ENCODE peak calls at places on chromosomes 5 and 9, in nine cellular contexts. J, O, N, L, T, E, W, K and Y are unnamed samples.

GRCh38 chr9:76603448-76603895 is 144.5 kb downstream of the GCNT1 start:
- DNase-seq in J (no peak), O (no peak), N (no peak), L (no peak), T (no peak), E (no peak), W (no peak), K (no peak), Y (no peak)

GRCh38 chr9:127647451-127647850 is 35.4 kb downstream of the STXBP1 start:
- DNase-seq in J (no peak), O (no peak), N (no peak), L (no peak), T (no peak), E (no peak), W (no peak), K (no peak), Y (no peak)

GRCh38 chr5:104184264-104184663 is 621.7 kb upstream of the NUDT12 start:
- DNase-seq in J (no peak), O (no peak), N (no peak), L (no peak), T (no peak), E (no peak), W (no peak), K (no peak), Y (no peak)

GRCh38 chr5:131998431-131999040 is 12.9 kb downstream of the ACSL6 start:
- DNase-seq in J (no peak), O (no peak), N (no peak), L (no peak), T (no peak), E (no peak), W (no peak), K (no peak), Y (no peak)

GRCh38 chr9:37037137-37037743 is 3.2 kb upstream of the PAX5 start:
- DNase-seq in J (no peak), O (no peak), N (no peak), L (no peak), T (no peak), E (no peak), W (no peak), K (no peak), Y (peak)

GRCh38 chr9:106339882-106340281 is 523.1 kb upstream of the ZNF462 start:
- DNase-seq in J (no peak), O (no peak), N (no peak), L (no peak), T (no peak), E (no peak), W (no peak), K (no peak), Y (no peak)

GRCh38 chr9:27712826-27713225 is 139.5 kb upstream of the C9orf72 start:
- DNase-seq in J (no peak), O (no peak), N (no peak), L (no peak), T (no peak), E (no peak), W (no peak), K (no peak), Y (no peak)

GRCh38 chr5:158484968-158485367 is 614.7 kb downstream of the EBF1 start:
- DNase-seq in J (no peak), O (no peak), N (no peak), L (no peak), T (no peak), E (peak), W (no peak), K (no peak), Y (no peak)

GRCh38 chr5:20245432-20245974 is 257.5 kb upstream of the CDH18 start:
- DNase-seq in J (no peak), O (no peak), N (no peak), L (no peak), T (no peak), E (no peak), W (no peak), K (no peak), Y (no peak)

GRCh38 chr5:592158-592557 is 20.0 kb upstream of the CEP72 start:
- DNase-seq in J (no peak), O (no peak), N (no peak), L (no peak), T (no peak), E (no peak), W (no peak), K (no peak), Y (no peak)

GRCh38 chr9:81072758-81073157 is 616.6 kb downstream of the TLE1 start:
- DNase-seq in J (no peak), O (no peak), N (no peak), L (no peak), T (no peak), E (no peak), W (no peak), K (no peak), Y (no peak)

GRCh38 chr9:128092199-128092977 is 24.4 kb downstream of the SLC25A25 start:
- DNase-seq in J (no peak), O (no peak), N (no peak), L (no peak), T (no peak), E (no peak), W (no peak), K (no peak), Y (no peak)

GRCh38 chr5:68409259-68409658 is 193.7 kb downstream of the PIK3R1 start:
- DNase-seq in J (no peak), O (no peak), N (peak), L (no peak), T (no peak), E (no peak), W (no peak), K (peak), Y (no peak)

GRCh38 chr9:116075191-116075590 is 78.4 kb upstream of the PAPPA start:
- DNase-seq in J (peak), O (no peak), N (peak), L (no peak), T (no peak), E (no peak), W (no peak), K (no peak), Y (no peak)

GRCh38 chr5:65072836-65073620 is 304.3 kb downstream of the CWC27 start:
- DNase-seq in J (no peak), O (no peak), N (peak), L (no peak), T (no peak), E (no peak), W (no peak), K (no peak), Y (no peak)

GRCh38 chr9:91416086-91416712 is 7.4 kb downstream of the NFIL3 start:
- DNase-seq in J (no peak), O (no peak), N (peak), L (no peak), T (no peak), E (no peak), W (no peak), K (peak), Y (no peak)

GRCh38 chr5:100970646-100971045 is 67.6 kb upstream of the ST8SIA4 start:
- DNase-seq in J (no peak), O (no peak), N (no peak), L (no peak), T (no peak), E (no peak), W (no peak), K (no peak), Y (no peak)

GRCh38 chr9:121601234-121601633 is 50.2 kb upstream of the DAB2IP start:
- DNase-seq in J (no peak), O (no peak), N (no peak), L (no peak), T (no peak), E (no peak), W (no peak), K (no peak), Y (no peak)

GRCh38 chr5:76716456-76717157 is 681 bp downstream of the F2R start:
- DNase-seq in J (peak), O (no peak), N (no peak), L (no peak), T (no peak), E (peak), W (no peak), K (no peak), Y (no peak)

GRCh38 chr5:150263801-150264621 is 25.6 kb downstream of the CAMK2A start:
- DNase-seq in J (peak), O (no peak), N (peak), L (no peak), T (peak), E (no peak), W (peak), K (peak), Y (no peak)

GRCh38 chr5:65883461-65883860 is 42.9 kb upstream of the ERBIN start:
- DNase-seq in J (no peak), O (no peak), N (no peak), L (no peak), T (no peak), E (no peak), W (no peak), K (no peak), Y (no peak)

GRCh38 chr9:133779081-133779480 is 40.9 kb upstream of the SARDH start:
- DNase-seq in J (no peak), O (no peak), N (no peak), L (no peak), T (no peak), E (no peak), W (no peak), K (no peak), Y (no peak)